ENCODE peak calls at places on chromosomes 6 and 20, in four cellular contexts. H is CD4-positive, alpha-beta memory T cell; I is NT2/D1; B is mucosa of descending colon. T is an unnamed sample.

GRCh38 chr6:120354452-120355098 is 979.7 kb downstream of the TBC1D32 start:
- DNase-seq in B (no peak), H (no peak), I (no peak), T (no peak)

GRCh38 chr6:170063431-170063830 is 227.4 kb downstream of the DLL1 start:
- DNase-seq in H (no peak), B (no peak), I (no peak), T (peak; percentile 49)

GRCh38 chr6:15441215-15441868 is 195.5 kb downstream of the JARID2 start:
- DNase-seq in B (no peak), H (peak; percentile 46), I (peak; percentile 9), T (no peak)

GRCh38 chr6:55917756-55918415 is 42.5 kb upstream of the BMP5 start:
- DNase-seq in B (no peak), H (no peak), I (no peak), T (no peak)

GRCh38 chr20:23362392-23363256 is 642 bp downstream of the GZF1 start:
- DNase-seq in I (no peak), H (no peak), B (no peak), T (peak; percentile 71)

GRCh38 chr20:41367393-41367695 is 726 bp upstream of the EMILIN3 start:
- DNase-seq in H (no peak), I (no peak), B (no peak), T (no peak)

GRCh38 chr20:41432620-41433602 is 66.3 kb upstream of the EMILIN3 start:
- DNase-seq in H (no peak), B (no peak), I (no peak), T (no peak)

GRCh38 chr20:59794555-59794954 is 138.9 kb downstream of the SYCP2 start:
- DNase-seq in B (no peak), H (no peak), I (no peak), T (no peak)

GRCh38 chr6:52503853-52504777 is 72.7 kb downstream of the TRAM2 start:
- DNase-seq in H (no peak), I (no peak), B (peak; percentile 98), T (peak; percentile 79)

GRCh38 chr20:24388828-24389325 is 80.6 kb upstream of the SYNDIG1 start:
- DNase-seq in I (no peak), B (no peak), H (no peak), T (no peak)

GRCh38 chr20:49447946-49448809 is 34.3 kb downstream of the KCNB1 start:
- DNase-seq in H (no peak), I (no peak), B (no peak), T (no peak)

GRCh38 chr20:32071395-32072167 is 19.5 kb downstream of the HCK start:
- DNase-seq in I (no peak), B (no peak), H (no peak), T (no peak)

GRCh38 chr20:32068174-32068573 is 16.1 kb downstream of the HCK start:
- DNase-seq in I (no peak), H (no peak), B (no peak), T (no peak)

GRCh38 chr20:32072168-32072721 is 20.2 kb downstream of the HCK start:
- DNase-seq in B (no peak), H (no peak), I (no peak), T (no peak)

GRCh38 chr20:32070282-32070681 is 18.2 kb downstream of the HCK start:
- DNase-seq in H (no peak), B (no peak), I (no peak), T (no peak)

GRCh38 chr20:32070690-32071213 is 18.7 kb downstream of the HCK start:
- DNase-seq in H (no peak), B (no peak), I (no peak), T (no peak)
- H3K4me3 ChIP-seq in H (no peak overlapping the region), B (no peak overlapping the region), I (no peak overlapping the region), T (no peak overlapping the region)

DNA sequence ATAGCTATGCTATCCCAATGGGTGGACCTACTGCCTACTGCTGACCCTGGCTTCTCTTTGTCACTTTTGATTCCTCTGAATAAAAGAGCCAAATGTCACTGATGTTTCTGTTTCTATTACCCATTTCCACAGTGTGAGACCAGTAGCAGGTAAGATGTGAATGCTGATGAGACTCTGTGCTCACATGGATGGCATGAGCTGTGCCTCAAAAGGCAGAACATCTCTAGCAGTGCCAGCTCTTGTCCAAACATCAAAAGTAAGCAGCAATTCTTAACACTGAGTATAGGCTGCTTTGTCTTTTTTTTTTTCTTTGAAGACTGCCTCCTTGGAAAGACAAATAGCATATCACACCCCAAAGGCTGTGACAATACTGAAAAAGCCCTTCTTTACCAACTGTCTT is 459.2 kb upstream of the RUNX2 start:
- DNase-seq in I (no peak), H (no peak), B (no peak), T (no peak)
- H3K4me3 ChIP-seq in I (no peak overlapping the region), H (no peak overlapping the region), B (no peak overlapping the region), T (no peak overlapping the region)

GRCh38 chr20:51532577-51533191 is 9.8 kb downstream of the NFATC2 start:
- DNase-seq in H (no peak), I (no peak), B (no peak), T (no peak)
- H3K4me3 ChIP-seq in H (no peak overlapping the region), I (no peak overlapping the region), B (no peak overlapping the region), T (no peak overlapping the region)

GRCh38 chr6:30682181-30683117 is 4.0 kb downstream of the PPP1R18 start:
- DNase-seq in B (peak; percentile 84), H (peak; percentile 90), I (no peak), T (peak; percentile 89)
- H3K4me3 ChIP-seq in B (peak overlapping the region; percentile 14), H (peak overlapping the region; percentile 93), I (no peak overlapping the region), T (peak overlapping the region; percentile 70)

GRCh38 chr6:37551867-37552266 is 52.2 kb upstream of the CCDC167 start:
- DNase-seq in I (no peak), H (no peak), B (no peak), T (no peak)

GRCh38 chr6:37552267-37552666 is 52.6 kb upstream of the CCDC167 start:
- DNase-seq in B (no peak), H (no peak), I (no peak), T (no peak)

GRCh38 chr6:37556884-37557644 is 57.4 kb upstream of the CCDC167 start:
- DNase-seq in B (no peak), H (no peak), I (no peak), T (no peak)

GRCh38 chr6:37555040-37555781 is 55.5 kb upstream of the CCDC167 start:
- DNase-seq in H (no peak), B (no peak), I (no peak), T (no peak)

DNA sequence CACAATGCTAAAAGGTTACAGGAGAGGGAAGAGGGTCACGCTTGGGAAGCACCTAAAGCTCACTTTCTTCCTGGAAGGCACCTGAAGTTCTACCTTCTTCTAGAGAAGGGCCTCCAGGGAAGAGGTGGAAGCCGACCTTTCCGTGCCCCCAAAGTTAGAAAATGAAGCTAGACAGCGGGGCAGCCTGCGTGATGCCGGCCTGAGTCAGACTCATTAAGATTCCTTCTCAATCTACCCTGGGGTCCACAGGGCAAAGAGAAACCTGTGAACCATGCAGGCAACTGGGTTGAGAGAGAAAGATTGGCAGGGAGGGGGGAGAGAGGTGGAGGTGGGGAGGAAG is 54.8 kb upstream of the CCDC167 start:
- DNase-seq in B (no peak), H (no peak), I (no peak), T (no peak)
- H3K4me3 ChIP-seq in B (no peak overlapping the region), H (no peak overlapping the region), I (no peak overlapping the region), T (no peak overlapping the region)

DNA sequence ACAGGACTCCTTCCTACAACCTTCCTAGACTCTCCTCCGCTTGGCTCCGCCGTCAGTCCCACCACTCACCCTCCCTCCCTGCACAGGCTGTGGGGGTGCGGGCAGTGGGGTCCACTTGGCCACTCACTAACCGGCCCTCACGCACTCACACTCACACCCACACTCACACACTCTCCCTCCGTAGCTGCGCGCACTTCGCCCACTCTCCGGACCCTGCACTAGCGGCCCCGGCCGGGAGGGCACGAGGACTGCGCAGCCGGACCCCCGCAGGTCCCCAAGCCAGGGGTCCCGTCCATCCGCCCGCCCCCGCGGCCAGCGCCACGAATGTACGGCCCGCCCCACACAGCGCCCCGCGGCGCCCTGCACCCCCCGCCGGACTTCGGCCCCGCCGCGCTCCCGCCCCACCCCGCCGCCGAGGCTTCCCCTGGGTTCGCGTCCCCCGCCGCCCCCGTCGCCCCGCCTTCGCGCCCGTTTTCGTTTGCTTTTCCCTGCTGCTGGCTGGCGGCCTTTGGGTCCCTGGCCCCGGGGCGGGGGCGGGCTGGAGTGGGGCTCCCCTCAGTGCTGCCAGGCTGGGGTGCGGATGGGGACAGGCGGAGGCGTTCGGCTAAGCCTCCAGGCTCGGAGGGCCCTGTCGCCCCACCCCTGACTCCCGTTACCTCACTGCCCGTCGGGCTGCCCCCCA is 23.0 kb upstream of the SLC22A7 start:
- DNase-seq in H (peak; percentile 20), I (no peak), B (peak; percentile 90), T (peak; percentile 89)
- H3K4me3 ChIP-seq in H (peak overlapping the region; percentile 51), I (peak overlapping the region; percentile 49), B (no peak overlapping the region), T (peak overlapping the region; percentile 44)

GRCh38 chr6:112144145-112144926 is 56.9 kb downstream of the FAM229B start:
- DNase-seq in B (no peak), I (no peak), H (no peak), T (no peak)
- H3K4me3 ChIP-seq in B (no peak overlapping the region), I (no peak overlapping the region), H (no peak overlapping the region), T (no peak overlapping the region)

GRCh38 chr20:10668677-10669368 is 5.0 kb downstream of the JAG1 start:
- DNase-seq in I (no peak), B (no peak), H (no peak), T (no peak)

GRCh38 chr20:10665791-10666190 is 8.0 kb downstream of the JAG1 start:
- DNase-seq in I (no peak), H (no peak), B (no peak), T (no peak)

GRCh38 chr20:10667077-10667401 is 6.8 kb downstream of the JAG1 start:
- DNase-seq in H (no peak), B (no peak), I (no peak), T (no peak)

GRCh38 chr20:10666221-10667076 is 7.3 kb downstream of the JAG1 start:
- DNase-seq in I (no peak), H (no peak), B (no peak), T (no peak)

GRCh38 chr20:10667560-10668167 is 6.1 kb downstream of the JAG1 start:
- DNase-seq in H (no peak), B (no peak), I (no peak), T (no peak)
- H3K4me3 ChIP-seq in H (no peak overlapping the region), B (no peak overlapping the region), I (no peak overlapping the region), T (no peak overlapping the region)